ENCODE peak calls at places on chromosome 15, in five cellular contexts. I is left ventricle myocardium inferior; G is GM23338; X is H9; W is CD8-positive, alpha-beta T cell. U is an unnamed sample. For H3K4me1, the result is how much of the 10 kb centered on the place peaks cover.

GRCh38 chr15:68201879-68202261 is 3.3 kb downstream of the CALML4 start:
- DNase-seq in I (no peak), G (no peak), X (no peak), W (no peak), U (no peak)

GRCh38 chr15:68431037-68431791 is 749 bp downstream of the ITGA11 start:
- DNase-seq in I (peak), G (peak), X (peak), W (peak), U (peak)

GRCh38 chr15:84631706-84632272 is 22.3 kb downstream of the WDR73 start:
- DNase-seq in I (no peak), G (no peak), X (no peak), W (no peak), U (no peak)

GRCh38 chr15:85689729-85690128 is 105.0 kb downstream of the KLHL25 start:
- DNase-seq in I (no peak), G (peak), X (peak), W (peak), U (no peak)

GRCh38 chr15:77622212-77622941 is 10.3 kb downstream of the LINGO1 start:
- DNase-seq in I (no peak), G (peak), X (peak), W (no peak), U (no peak)

GRCh38 chr15:78364233-78364632 is 24.1 kb downstream of the CRABP1 start:
- DNase-seq in I (no peak), G (no peak), X (no peak), W (no peak), U (no peak)

GRCh38 chr15:56249080-56249479 is 5.4 kb upstream of the RFX7 start:
- DNase-seq in I (no peak), G (peak), X (peak), W (no peak), U (no peak)

GRCh38 chr15:67869700-67870099 is 29.9 kb upstream of the RNU6-1 start:
- DNase-seq in I (no peak), G (no peak), X (no peak), W (no peak), U (no peak)

GRCh38 chr15:95259513-95259912 is 1028.2 kb downstream of the MCTP2 start:
- DNase-seq in I (peak), G (peak), X (peak), W (peak), U (no peak)

GRCh38 chr15:32706704-32707103 is 11.1 kb upstream of the GREM1 start:
- DNase-seq in I (no peak), G (no peak), X (no peak), W (no peak), U (no peak)

GRCh38 chr15:61033938-61034792 is 194.9 kb downstream of the RORA start:
- DNase-seq in I (no peak), G (no peak), X (no peak), W (no peak), U (no peak)

GRCh38 chr15:85035980-85036379 is 54.3 kb downstream of the PDE8A start:
- DNase-seq in I (no peak), G (peak), X (no peak), W (no peak), U (no peak)

GRCh38 chr15:68704496-68705021 is 116.1 kb downstream of the ANP32A start:
- DNase-seq in I (peak), G (no peak), X (no peak), W (no peak), U (no peak)

GRCh38 chr15:80940851-80941250 is 48.8 kb downstream of the MESD start:
- DNase-seq in I (no peak), G (no peak), X (no peak), W (no peak), U (peak)

GRCh38 chr15:38876621-38877020 is 312.0 kb upstream of the RASGRP1 start:
- DNase-seq in I (no peak), G (no peak), X (no peak), W (no peak), U (no peak)

GRCh38 chr15:63030101-63030528 is 12.4 kb upstream of the TPM1 start:
- DNase-seq in I (no peak), G (no peak), X (no peak), W (no peak), U (no peak)

GRCh38 chr15:78909791-78910228 is 35.0 kb downstream of the CTSH start:
- DNase-seq in I (no peak), G (peak), X (peak), W (no peak), U (no peak)

GRCh38 chr15:91338763-91339162 is 238.7 kb downstream of the SV2B start:
- DNase-seq in I (no peak), G (peak), X (peak), W (peak), U (no peak)

GRCh38 chr15:38560456-38560926 is 4.1 kb downstream of the RASGRP1 start:
- DNase-seq in I (no peak), G (no peak), X (no peak), W (no peak), U (no peak)

GRCh38 chr15:85616549-85616948 is 178.2 kb downstream of the KLHL25 start:
- DNase-seq in I (no peak), G (no peak), X (no peak), W (no peak), U (no peak)

DNA sequence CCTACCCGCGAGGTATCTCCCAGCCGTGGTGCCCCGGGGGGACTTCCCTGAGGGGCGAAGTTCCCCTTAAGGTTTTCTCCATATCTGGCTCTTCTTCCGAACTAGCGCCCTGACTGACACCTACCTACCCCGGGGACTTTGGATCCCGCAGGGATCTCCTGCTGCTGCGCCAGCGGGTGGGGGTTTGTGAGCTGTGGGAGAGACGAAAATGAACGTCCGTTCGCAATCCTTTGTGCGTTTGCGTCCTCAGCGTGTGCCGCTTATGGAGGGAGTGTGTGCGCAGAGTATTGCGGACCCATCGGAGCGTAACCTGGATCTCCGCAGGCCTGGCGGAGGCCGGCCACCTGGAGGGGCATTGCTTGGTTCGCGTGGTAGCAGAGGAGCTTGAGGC is 558 bp downstream of the FBXO22 start:
- DNase-seq in I (no peak), G (peak), X (peak), W (no peak), U (peak)
- TF ChIP-seq CTCF in I (no peak), G (no peak), X (no peak), W (no peak), U (no peak)

GRCh38 chr15:101391981-101392566 is 97.0 kb upstream of the SNRPA1 start:
- DNase-seq in I (no peak), G (no peak), X (no peak), W (no peak), U (no peak)

GRCh38 chr15:101390060-101390459 is 95.0 kb upstream of the SNRPA1 start:
- DNase-seq in I (no peak), G (no peak), X (no peak), W (no peak), U (peak)

GRCh38 chr15:101391431-101391830 is 96.4 kb upstream of the SNRPA1 start:
- DNase-seq in I (no peak), G (no peak), X (no peak), W (no peak), U (no peak)

GRCh38 chr15:101389362-101389761 is 94.3 kb upstream of the SNRPA1 start:
- DNase-seq in I (no peak), G (no peak), X (no peak), W (no peak), U (peak)

DNA sequence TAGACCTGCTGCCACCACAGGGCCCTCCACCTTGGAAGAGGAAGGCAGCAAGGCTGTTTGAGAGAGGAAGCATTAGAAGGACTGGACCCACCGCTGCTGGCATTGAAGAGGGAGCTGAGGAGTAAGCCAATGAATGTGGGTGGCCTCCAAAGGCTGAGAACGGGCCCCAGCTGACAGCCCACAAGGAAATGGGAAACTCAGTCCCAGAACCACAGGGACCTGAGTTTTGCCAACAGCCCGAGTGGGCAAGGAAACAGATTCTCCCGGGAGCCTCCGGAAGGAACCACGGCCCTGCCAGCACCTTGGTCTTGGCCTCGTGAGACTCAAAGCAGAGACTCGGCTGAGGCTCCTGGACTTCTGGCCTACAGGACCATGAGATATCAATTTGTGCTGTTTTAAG is 95.4 kb upstream of the SNRPA1 start:
- DNase-seq in I (no peak), G (no peak), X (no peak), W (no peak), U (peak)
- H3K4me1 ChIP-seq in I (under half), G (under half), X (under half), W (under half), U (under half)

DNA sequence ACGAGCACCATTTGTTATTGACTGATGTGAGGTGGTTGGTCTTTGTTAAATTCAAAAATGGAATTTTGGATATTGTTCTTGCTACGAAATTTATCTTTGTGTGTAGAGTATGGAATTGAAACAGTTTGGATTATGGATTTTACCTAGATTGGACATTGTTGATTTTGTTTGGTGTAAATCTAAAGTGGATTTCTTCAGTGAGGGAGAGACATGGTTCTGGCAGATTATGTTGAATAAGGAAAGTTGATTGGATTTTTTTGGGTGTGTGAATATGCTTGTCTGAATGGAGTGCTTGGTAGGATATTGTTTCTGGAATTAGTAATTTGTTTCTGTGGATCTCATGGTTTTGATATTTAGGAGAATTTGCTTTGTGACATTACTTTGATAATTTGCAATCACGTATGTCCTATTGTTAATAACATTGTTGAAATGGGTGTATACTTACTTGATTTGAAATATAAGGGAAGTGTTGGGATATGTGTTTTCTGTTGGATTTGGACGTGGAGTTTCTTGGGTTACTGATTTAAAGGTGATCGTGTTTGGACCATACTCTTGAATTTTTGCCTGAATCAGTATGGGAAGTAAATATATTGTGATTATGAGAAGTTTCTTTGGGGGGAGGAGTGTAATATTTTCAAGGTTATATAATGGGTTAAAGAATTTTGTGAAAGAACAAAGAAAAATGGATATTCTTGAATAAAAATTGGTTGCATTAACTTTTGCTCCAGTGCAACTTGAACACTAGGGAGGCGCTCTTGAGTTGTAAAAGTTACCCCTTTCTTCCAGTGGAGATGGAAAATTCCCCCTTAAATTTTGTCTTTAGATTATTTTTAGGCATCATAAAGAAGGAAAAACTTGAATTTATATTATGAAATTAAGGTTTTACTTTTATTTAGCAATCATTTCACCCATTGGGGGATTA is 875 bp upstream of the CHD2 start:
- DNase-seq in I (no peak), G (peak), X (no peak), W (no peak), U (no peak)
- TF ChIP-seq CTCF in I (peak), G (peak), X (peak), W (peak), U (peak)

DNA sequence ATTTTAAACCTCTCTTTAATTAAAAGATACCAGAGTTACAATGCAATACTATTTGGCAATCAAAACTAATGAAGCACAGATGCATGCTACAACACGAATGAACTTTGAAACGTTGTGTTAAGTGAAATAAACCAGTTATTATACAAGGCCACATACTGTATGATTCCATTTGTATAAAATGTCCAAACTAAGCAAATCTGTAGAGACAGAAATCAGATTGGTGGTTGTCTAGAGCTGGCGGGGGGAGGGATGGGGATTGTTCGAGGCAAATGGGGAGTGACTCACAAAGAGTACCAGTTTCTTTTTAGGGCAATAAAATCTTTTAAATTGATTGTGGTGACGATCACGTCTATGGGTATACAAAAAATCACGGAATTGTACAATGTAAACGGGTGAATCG is 677.0 kb downstream of the NTRK3 start:
- DNase-seq in I (no peak), G (no peak), X (no peak), W (no peak), U (no peak)
- H3K4me1 ChIP-seq in I (under half), G (under half), X (under half), W (under half), U (under half)

GRCh38 chr15:92611995-92612745 is 43.4 kb downstream of the FAM174B start:
- DNase-seq in I (no peak), G (no peak), X (no peak), W (no peak), U (peak)
- TF ChIP-seq CTCF in I (peak), G (peak), X (peak), W (no peak), U (no peak)

GRCh38 chr15:69912116-69912515 is 185.6 kb downstream of the TLE3 start:
- DNase-seq in I (no peak), G (no peak), X (no peak), W (no peak), U (no peak)
- H3K4me1 ChIP-seq in I (under half), G (under half), X (under half), W (under half), U (under half)

GRCh38 chr15:92418864-92419263 is 25.2 kb downstream of the ST8SIA2 start:
- DNase-seq in I (no peak), G (peak), X (peak), W (no peak), U (no peak)
- TF ChIP-seq CTCF in I (no peak), G (peak), X (peak), W (no peak), U (no peak)

DNA sequence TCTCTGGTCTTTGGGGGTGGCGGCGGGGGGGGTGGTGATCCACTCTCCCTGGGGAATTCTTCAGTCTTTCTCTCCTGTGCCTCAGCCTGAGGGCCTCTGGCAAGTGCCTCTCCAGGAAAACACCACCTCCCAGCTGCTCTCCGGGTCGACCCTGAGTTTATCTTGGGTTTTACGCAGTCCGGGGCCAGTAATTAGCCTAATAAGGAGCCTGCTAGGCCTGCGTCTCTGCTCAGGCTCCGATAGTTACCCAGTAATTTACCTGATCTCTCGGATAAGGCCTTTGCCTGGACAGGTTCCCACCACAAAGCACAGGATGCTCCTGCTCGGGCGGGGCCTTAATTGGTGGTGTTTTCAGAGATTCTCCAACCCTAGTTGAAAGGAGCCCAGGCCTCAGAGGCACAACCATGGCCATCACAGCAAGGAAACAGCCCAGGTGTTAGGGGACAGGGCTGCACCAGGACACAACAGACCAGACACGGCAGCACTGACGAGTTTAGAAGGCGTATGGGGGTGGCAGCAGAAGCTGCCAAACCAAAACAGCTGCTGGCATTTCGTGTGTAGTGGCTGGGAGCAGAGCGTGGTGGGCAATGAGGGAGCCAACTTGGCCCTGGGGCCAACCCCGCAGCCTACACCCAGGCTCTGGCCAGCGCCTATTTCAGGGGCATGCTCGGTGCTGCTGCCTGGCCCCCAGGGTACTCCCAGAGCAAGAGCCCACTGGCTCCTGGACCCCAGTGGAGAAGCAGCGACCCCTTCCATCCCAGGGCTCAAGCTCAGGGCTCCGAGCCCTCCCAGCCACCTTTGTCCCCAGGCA is 71.4 kb downstream of the KLF13 start:
- DNase-seq in I (peak), G (peak), X (peak), W (no peak), U (peak)
- H3K4me1 ChIP-seq in I (under half), G (under half), X (under half), W (under half), U (under half)